ENCODE peak calls at places on chromosomes 11 and 22, in eight cellular contexts. J, I, W, H, F, T, U and C are unnamed samples.

GRCh38 chr11:1125803-1126202 is 31.9 kb upstream of the MUC5AC start:
- DNase-seq in J (no peak), I (no peak), W (no peak), H (no peak), F (no peak), T (no peak), U (no peak), C (no peak)

GRCh38 chr22:39236321-39237275 is 8.2 kb downstream of the PDGFB start:
- DNase-seq in J (no peak), I (no peak), W (no peak), H (no peak), F (no peak), T (peak; percentile 83), U (no peak), C (peak; percentile 26)

GRCh38 chr22:27283714-27284113 is 517.8 kb downstream of the MN1 start:
- DNase-seq in J (no peak), I (peak; percentile 1), W (no peak), H (no peak), F (no peak), T (no peak), U (no peak), C (no peak)

GRCh38 chr22:50112151-50113118 is 22.6 kb downstream of the MOV10L1 start:
- DNase-seq in J (no peak), I (peak; percentile 63), W (no peak), H (peak; percentile 16), F (no peak), T (no peak), U (no peak), C (no peak)

GRCh38 chr22:26321469-26321913 is 107.6 kb upstream of the ASPHD2 start:
- DNase-seq in J (no peak), I (peak; percentile 77), W (no peak), H (no peak), F (no peak), T (no peak), U (no peak), C (no peak)

GRCh38 chr11:12577746-12578644 is 96.2 kb upstream of the TEAD1 start:
- DNase-seq in J (no peak), I (no peak), W (no peak), H (peak; percentile 28), F (no peak), T (no peak), U (no peak), C (no peak)

GRCh38 chr11:93288079-93288478 is 42.5 kb upstream of the DEUP1 start:
- DNase-seq in J (no peak), I (no peak), W (no peak), H (no peak), F (no peak), T (peak; percentile 55), U (no peak), C (no peak)

GRCh38 chr22:41822289-41823057 is 10.4 kb upstream of the SREBF2 start:
- DNase-seq in J (no peak), I (peak; percentile 73), W (no peak), H (peak; percentile 46), F (no peak), T (peak; percentile 32), U (no peak), C (peak; percentile 58)

GRCh38 chr22:19039796-19040580 is 82.2 kb downstream of the DGCR2 start:
- DNase-seq in J (no peak), I (no peak), W (no peak), H (no peak), F (no peak), T (no peak), U (no peak), C (no peak)

GRCh38 chr11:12159351-12160099 is 49.1 kb downstream of the MICAL2 start:
- DNase-seq in J (no peak), I (peak; percentile 86), W (no peak), H (no peak), F (peak; percentile 80), T (no peak), U (no peak), C (no peak)

GRCh38 chr11:33642461-33643166 is 58.0 kb downstream of the C11orf91 start:
- DNase-seq in J (no peak), I (peak; percentile 14), W (no peak), H (no peak), F (no peak), T (no peak), U (no peak), C (no peak)

GRCh38 chr11:90639687-90640086 is 416.8 kb upstream of the CHORDC1 start:
- DNase-seq in J (no peak), I (no peak), W (no peak), H (peak; percentile 10), F (no peak), T (peak; percentile 1), U (no peak), C (no peak)

GRCh38 chr22:45496451-45496941 is 6.2 kb upstream of the FBLN1 start:
- DNase-seq in J (no peak), I (peak; percentile 45), W (no peak), H (no peak), F (no peak), T (no peak), U (no peak), C (no peak)

GRCh38 chr22:44368611-44369010 is 55.9 kb upstream of the SHISAL1 start:
- DNase-seq in J (no peak), I (no peak), W (no peak), H (no peak), F (peak; percentile 59), T (no peak), U (no peak), C (no peak)

GRCh38 chr22:36577019-36577418 is 48.1 kb upstream of the EIF3D start:
- DNase-seq in J (no peak), I (peak; percentile 89), W (no peak), H (no peak), F (no peak), T (no peak), U (no peak), C (no peak)

GRCh38 chr11:46345881-46346484 is 1.3 kb upstream of the DGKZ start:
- DNase-seq in J (no peak), I (no peak), W (no peak), H (no peak), F (no peak), T (no peak), U (no peak), C (no peak)

GRCh38 chr11:61098778-61099177 is 3.5 kb upstream of the CD5 start:
- DNase-seq in J (no peak), I (no peak), W (no peak), H (no peak), F (peak; percentile 36), T (no peak), U (no peak), C (no peak)

GRCh38 chr22:37599161-37599560 is 9.5 kb upstream of the GGA1 start:
- DNase-seq in J (no peak), I (no peak), W (no peak), H (no peak), F (no peak), T (no peak), U (no peak), C (peak; percentile 62)

GRCh38 chr22:20449819-20450550 is 12.4 kb upstream of the SCARF2 start:
- DNase-seq in J (no peak), I (no peak), W (no peak), H (no peak), F (no peak), T (no peak), U (no peak), C (no peak)

GRCh38 chr11:9280655-9281301 is 15.6 kb upstream of the DENND5A start:
- DNase-seq in J (no peak), I (peak; percentile 60), W (no peak), H (no peak), F (no peak), T (peak; percentile 34), U (peak; percentile 19), C (peak; percentile 69)

GRCh38 chr11:2089536-2090165 is 49.5 kb downstream of the IGF2 start:
- DNase-seq in J (no peak), I (peak; percentile 70), W (peak; percentile 20), H (peak; percentile 87), F (no peak), T (no peak), U (peak; percentile 15), C (no peak)

GRCh38 chr11:95148421-95148820 is 58.8 kb downstream of the ENDOD1 start:
- DNase-seq in J (no peak), I (no peak), W (no peak), H (no peak), F (no peak), T (no peak), U (no peak), C (no peak)

GRCh38 chr11:103529217-103529684 is 420.0 kb downstream of the DYNC2H1 start:
- DNase-seq in J (no peak), I (peak; percentile 82), W (no peak), H (no peak), F (no peak), T (no peak), U (no peak), C (no peak)

GRCh38 chr22:35322893-35323292 is 23.2 kb downstream of the TOM1 start:
- DNase-seq in J (no peak), I (no peak), W (no peak), H (no peak), F (no peak), T (no peak), U (no peak), C (no peak)

GRCh38 chr22:32698926-32699619 is 102.4 kb upstream of the TIMP3 start:
- DNase-seq in J (no peak), I (no peak), W (no peak), H (no peak), F (peak; percentile 76), T (no peak), U (no peak), C (no peak)

GRCh38 chr11:57069942-57070341 is 81.2 kb downstream of the OR5AK2 start:
- DNase-seq in J (no peak), I (no peak), W (no peak), H (no peak), F (no peak), T (no peak), U (no peak), C (no peak)

GRCh38 chr22:23401111-23401909 is 178.8 kb downstream of the IGLL1 start:
- DNase-seq in J (no peak), I (peak; percentile 83), W (no peak), H (no peak), F (no peak), T (no peak), U (no peak), C (no peak)

GRCh38 chr22:39724390-39724789 is 153.8 kb downstream of the CACNA1I start:
- DNase-seq in J (no peak), I (peak; percentile 27), W (no peak), H (no peak), F (peak; percentile 43), T (no peak), U (no peak), C (no peak)

GRCh38 chr22:30262112-30262511 is 4.5 kb downstream of the OSM start:
- DNase-seq in J (no peak), I (no peak), W (no peak), H (no peak), F (no peak), T (no peak), U (no peak), C (no peak)